ENCODE peak calls at places on chromosome 17, in seven cellular contexts. One of them, this sample, is unnamed.

GRCh38 chr17:46818319-46818928 is at the start of gene WNT3:
- DNase-seq in H9: peak
- DNase-seq in H1: no peak
- DNase-seq in IMR-90: no peak
- DNase-seq in mesenchymal stem cell: no peak
- DNase-seq in trophoblast cell: no peak
- DNase-seq in neuronal stem cell: no peak
- DNase-seq in this sample: peak

GRCh38 chr17:62807812-62808575 is at the start of gene MARCHF10:
- DNase-seq in mesenchymal stem cell: no peak
- DNase-seq in H1: no peak
- DNase-seq in H9: peak
- DNase-seq in neuronal stem cell: peak
- DNase-seq in IMR-90: no peak
- DNase-seq in trophoblast cell: peak
- DNase-seq in this sample: peak

GRCh38 chr17:48907713-48908046 is 527 bp upstream of the UBE2Z start:
- DNase-seq in IMR-90: peak
- DNase-seq in neuronal stem cell: no peak
- DNase-seq in H9: no peak
- DNase-seq in trophoblast cell: no peak
- DNase-seq in H1: no peak
- DNase-seq in mesenchymal stem cell: peak
- DNase-seq in this sample: peak

GRCh38 chr17:7213895-7214299 is 5.7 kb downstream of the DLG4 start:
- DNase-seq in mesenchymal stem cell: peak
- DNase-seq in H9: peak
- DNase-seq in H1: peak
- DNase-seq in IMR-90: peak
- DNase-seq in neuronal stem cell: peak
- DNase-seq in trophoblast cell: peak
- DNase-seq in this sample: peak

GRCh38 chr17:50273654-50274040 is 619 bp upstream of the TMEM92 start:
- DNase-seq in trophoblast cell: no peak
- DNase-seq in mesenchymal stem cell: no peak
- DNase-seq in neuronal stem cell: no peak
- DNase-seq in IMR-90: no peak
- DNase-seq in H9: no peak
- DNase-seq in H1: no peak
- DNase-seq in this sample: no peak

GRCh38 chr17:8736796-8737195 is 7.8 kb downstream of the CCDC42 start:
- DNase-seq in neuronal stem cell: no peak
- DNase-seq in H9: no peak
- DNase-seq in mesenchymal stem cell: no peak
- DNase-seq in trophoblast cell: no peak
- DNase-seq in H1: no peak
- DNase-seq in IMR-90: no peak
- DNase-seq in this sample: no peak

GRCh38 chr17:16444258-16444886 is 29.0 kb downstream of the TRPV2 start:
- DNase-seq in mesenchymal stem cell: no peak
- DNase-seq in H1: no peak
- DNase-seq in trophoblast cell: no peak
- DNase-seq in neuronal stem cell: no peak
- DNase-seq in H9: peak
- DNase-seq in IMR-90: no peak
- DNase-seq in this sample: peak

GRCh38 chr17:50198026-50198669 is 3.3 kb downstream of the COL1A1 start:
- DNase-seq in trophoblast cell: peak
- DNase-seq in H9: no peak
- DNase-seq in mesenchymal stem cell: peak
- DNase-seq in IMR-90: peak
- DNase-seq in H1: no peak
- DNase-seq in neuronal stem cell: no peak
- DNase-seq in this sample: peak

GRCh38 chr17:40556198-40556661 is 9.0 kb downstream of the CCR7 start:
- DNase-seq in mesenchymal stem cell: no peak
- DNase-seq in neuronal stem cell: no peak
- DNase-seq in trophoblast cell: no peak
- DNase-seq in IMR-90: no peak
- DNase-seq in H9: no peak
- DNase-seq in H1: no peak
- DNase-seq in this sample: no peak
- H3K18ac ChIP-seq in mesenchymal stem cell: no peak
- H3K18ac ChIP-seq in neuronal stem cell: no peak
- H3K18ac ChIP-seq in trophoblast cell: no peak
- H3K18ac ChIP-seq in IMR-90: peak
- H3K18ac ChIP-seq in H9: no peak
- H3K18ac ChIP-seq in H1: no peak
- H3K18ac ChIP-seq in this sample: no peak

GRCh38 chr17:27456681-27457404 is 595 bp downstream of the KSR1 start:
- DNase-seq in IMR-90: no peak
- DNase-seq in H1: no peak
- DNase-seq in H9: no peak
- DNase-seq in mesenchymal stem cell: no peak
- DNase-seq in trophoblast cell: no peak
- DNase-seq in neuronal stem cell: no peak
- DNase-seq in this sample: no peak
- H3K23ac ChIP-seq in IMR-90: peak
- H3K23ac ChIP-seq in H1: no peak
- H3K23ac ChIP-seq in H9: no peak
- H3K23ac ChIP-seq in mesenchymal stem cell: peak
- H3K23ac ChIP-seq in trophoblast cell: no peak
- H3K23ac ChIP-seq in neuronal stem cell: no peak
- H3K23ac ChIP-seq in this sample: no peak

GRCh38 chr17:60901222-60901621 is 223.6 kb downstream of the BCAS3 start:
- DNase-seq in H9: no peak
- DNase-seq in trophoblast cell: no peak
- DNase-seq in mesenchymal stem cell: no peak
- DNase-seq in neuronal stem cell: no peak
- DNase-seq in H1: no peak
- DNase-seq in IMR-90: peak
- DNase-seq in this sample: no peak
- H3K18ac ChIP-seq in H9: no peak
- H3K18ac ChIP-seq in trophoblast cell: no peak
- H3K18ac ChIP-seq in mesenchymal stem cell: no peak
- H3K18ac ChIP-seq in neuronal stem cell: no peak
- H3K18ac ChIP-seq in H1: no peak
- H3K18ac ChIP-seq in IMR-90: no peak
- H3K18ac ChIP-seq in this sample: no peak

GRCh38 chr17:75634754-75635609 is 1.7 kb downstream of the SMIM5 start:
- DNase-seq in H9: no peak
- DNase-seq in neuronal stem cell: no peak
- DNase-seq in mesenchymal stem cell: no peak
- DNase-seq in trophoblast cell: no peak
- DNase-seq in H1: no peak
- DNase-seq in IMR-90: no peak
- DNase-seq in this sample: no peak
- H3K23ac ChIP-seq in H9: no peak
- H3K23ac ChIP-seq in neuronal stem cell: no peak
- H3K23ac ChIP-seq in mesenchymal stem cell: no peak
- H3K23ac ChIP-seq in trophoblast cell: no peak
- H3K23ac ChIP-seq in H1: no peak
- H3K23ac ChIP-seq in IMR-90: no peak
- H3K23ac ChIP-seq in this sample: no peak

GRCh38 chr17:71987634-71988033 is 133.2 kb upstream of the SOX9 start:
- DNase-seq in H9: no peak
- DNase-seq in mesenchymal stem cell: no peak
- DNase-seq in IMR-90: peak
- DNase-seq in trophoblast cell: no peak
- DNase-seq in H1: no peak
- DNase-seq in neuronal stem cell: no peak
- DNase-seq in this sample: peak

GRCh38 chr17:71995570-71995969 is 125.2 kb upstream of the SOX9 start:
- DNase-seq in H9: no peak
- DNase-seq in trophoblast cell: no peak
- DNase-seq in mesenchymal stem cell: no peak
- DNase-seq in IMR-90: peak
- DNase-seq in neuronal stem cell: no peak
- DNase-seq in H1: no peak
- DNase-seq in this sample: no peak

GRCh38 chr17:71993363-71993762 is 127.5 kb upstream of the SOX9 start:
- DNase-seq in IMR-90: no peak
- DNase-seq in mesenchymal stem cell: no peak
- DNase-seq in H9: no peak
- DNase-seq in trophoblast cell: no peak
- DNase-seq in H1: no peak
- DNase-seq in neuronal stem cell: no peak
- DNase-seq in this sample: no peak
- H3K18ac ChIP-seq in IMR-90: no peak
- H3K18ac ChIP-seq in mesenchymal stem cell: no peak
- H3K18ac ChIP-seq in H9: no peak
- H3K18ac ChIP-seq in trophoblast cell: no peak
- H3K18ac ChIP-seq in H1: peak
- H3K18ac ChIP-seq in neuronal stem cell: peak
- H3K18ac ChIP-seq in this sample: no peak

GRCh38 chr17:60188727-60189126 is 39.0 kb downstream of the CA4 start:
- DNase-seq in H9: no peak
- DNase-seq in IMR-90: no peak
- DNase-seq in neuronal stem cell: no peak
- DNase-seq in trophoblast cell: no peak
- DNase-seq in H1: no peak
- DNase-seq in mesenchymal stem cell: no peak
- DNase-seq in this sample: no peak
- H3K23ac ChIP-seq in H9: no peak
- H3K23ac ChIP-seq in IMR-90: no peak
- H3K23ac ChIP-seq in neuronal stem cell: no peak
- H3K23ac ChIP-seq in trophoblast cell: no peak
- H3K23ac ChIP-seq in H1: no peak
- H3K23ac ChIP-seq in mesenchymal stem cell: no peak
- H3K23ac ChIP-seq in this sample: no peak

GRCh38 chr17:67637901-67638641 is 79.7 kb upstream of the NOL11 start:
- DNase-seq in H1: no peak
- DNase-seq in IMR-90: no peak
- DNase-seq in neuronal stem cell: no peak
- DNase-seq in mesenchymal stem cell: no peak
- DNase-seq in trophoblast cell: no peak
- DNase-seq in H9: no peak
- DNase-seq in this sample: no peak

GRCh38 chr17:67636841-67637240 is 80.9 kb upstream of the NOL11 start:
- DNase-seq in IMR-90: peak
- DNase-seq in H9: no peak
- DNase-seq in mesenchymal stem cell: no peak
- DNase-seq in H1: no peak
- DNase-seq in neuronal stem cell: no peak
- DNase-seq in trophoblast cell: no peak
- DNase-seq in this sample: no peak

GRCh38 chr17:67639997-67640396 is 77.7 kb upstream of the NOL11 start:
- DNase-seq in IMR-90: no peak
- DNase-seq in H1: no peak
- DNase-seq in mesenchymal stem cell: no peak
- DNase-seq in trophoblast cell: no peak
- DNase-seq in neuronal stem cell: no peak
- DNase-seq in H9: no peak
- DNase-seq in this sample: no peak

GRCh38 chr17:67639555-67639954 is 78.2 kb upstream of the NOL11 start:
- DNase-seq in neuronal stem cell: no peak
- DNase-seq in trophoblast cell: no peak
- DNase-seq in H9: no peak
- DNase-seq in IMR-90: no peak
- DNase-seq in mesenchymal stem cell: no peak
- DNase-seq in H1: no peak
- DNase-seq in this sample: no peak

GRCh38 chr17:67638871-67639270 is 78.9 kb upstream of the NOL11 start:
- DNase-seq in H9: no peak
- DNase-seq in IMR-90: no peak
- DNase-seq in H1: no peak
- DNase-seq in trophoblast cell: no peak
- DNase-seq in neuronal stem cell: no peak
- DNase-seq in mesenchymal stem cell: no peak
- DNase-seq in this sample: no peak
- H3K18ac ChIP-seq in H9: no peak
- H3K18ac ChIP-seq in IMR-90: no peak
- H3K18ac ChIP-seq in H1: no peak
- H3K18ac ChIP-seq in trophoblast cell: no peak
- H3K18ac ChIP-seq in neuronal stem cell: no peak
- H3K18ac ChIP-seq in mesenchymal stem cell: no peak
- H3K18ac ChIP-seq in this sample: no peak

GRCh38 chr17:42798383-42799380 is at the start of the genes CNTD1 and COA3:
- DNase-seq in H1: peak
- DNase-seq in mesenchymal stem cell: peak
- DNase-seq in neuronal stem cell: peak
- DNase-seq in H9: peak
- DNase-seq in IMR-90: peak
- DNase-seq in trophoblast cell: peak
- DNase-seq in this sample: peak

GRCh38 chr17:42804918-42805367 is 6.3 kb downstream of the CNTD1 start:
- DNase-seq in IMR-90: peak
- DNase-seq in mesenchymal stem cell: peak
- DNase-seq in trophoblast cell: peak
- DNase-seq in H9: no peak
- DNase-seq in neuronal stem cell: no peak
- DNase-seq in H1: no peak
- DNase-seq in this sample: no peak

GRCh38 chr17:42806249-42806648 is 7.6 kb downstream of the CNTD1 start:
- DNase-seq in mesenchymal stem cell: no peak
- DNase-seq in neuronal stem cell: no peak
- DNase-seq in IMR-90: no peak
- DNase-seq in trophoblast cell: no peak
- DNase-seq in H1: no peak
- DNase-seq in H9: no peak
- DNase-seq in this sample: no peak

GRCh38 chr17:42798011-42798382 is 507 bp downstream of the COA3 start:
- DNase-seq in IMR-90: no peak
- DNase-seq in H9: no peak
- DNase-seq in mesenchymal stem cell: no peak
- DNase-seq in neuronal stem cell: no peak
- DNase-seq in trophoblast cell: no peak
- DNase-seq in H1: no peak
- DNase-seq in this sample: no peak

GRCh38 chr17:42803074-42803883 is 4.6 kb downstream of the CNTD1 start:
- DNase-seq in mesenchymal stem cell: peak
- DNase-seq in neuronal stem cell: no peak
- DNase-seq in H9: no peak
- DNase-seq in IMR-90: peak
- DNase-seq in trophoblast cell: no peak
- DNase-seq in H1: no peak
- DNase-seq in this sample: no peak
- H3K23ac ChIP-seq in mesenchymal stem cell: no peak
- H3K23ac ChIP-seq in neuronal stem cell: no peak
- H3K23ac ChIP-seq in H9: no peak
- H3K23ac ChIP-seq in IMR-90: no peak
- H3K23ac ChIP-seq in trophoblast cell: no peak
- H3K23ac ChIP-seq in H1: no peak
- H3K23ac ChIP-seq in this sample: no peak